ENCODE peak calls at places on chromosome 7, in four cellular contexts. One of them, this sample, is unnamed.

GRCh38 chr7:66642932-66643331 is 14.3 kb downstream of the KCTD7 start:
- DNase-seq in GM12864: no peak
- DNase-seq in testis: no peak
- DNase-seq in fibroblast of villous mesenchyme: no peak
- DNase-seq in this sample: no peak

GRCh38 chr7:65951837-65952578 is 30.0 kb downstream of the GUSB start:
- DNase-seq in testis: no peak
- DNase-seq in fibroblast of villous mesenchyme: no peak
- DNase-seq in GM12864: no peak
- DNase-seq in this sample: no peak

GRCh38 chr7:66380285-66380888 is 175.3 kb downstream of the TPST1 start:
- DNase-seq in testis: no peak
- DNase-seq in fibroblast of villous mesenchyme: peak
- DNase-seq in GM12864: no peak
- DNase-seq in this sample: no peak

GRCh38 chr7:106424476-106425016 is 139.8 kb upstream of the NAMPT start:
- DNase-seq in fibroblast of villous mesenchyme: no peak
- DNase-seq in testis: no peak
- DNase-seq in GM12864: no peak
- DNase-seq in this sample: no peak

GRCh38 chr7:83248000-83248399 is 85.3 kb upstream of the PCLO start:
- DNase-seq in testis: no peak
- DNase-seq in fibroblast of villous mesenchyme: no peak
- DNase-seq in GM12864: no peak
- DNase-seq in this sample: no peak

GRCh38 chr7:55500117-55500516 is 72.2 kb downstream of the VOPP1 start:
- DNase-seq in fibroblast of villous mesenchyme: no peak
- DNase-seq in testis: no peak
- DNase-seq in GM12864: no peak
- DNase-seq in this sample: no peak

GRCh38 chr7:115410427-115410805 is 488.5 kb downstream of the MDFIC start:
- DNase-seq in testis: no peak
- DNase-seq in GM12864: no peak
- DNase-seq in fibroblast of villous mesenchyme: no peak
- DNase-seq in this sample: no peak

GRCh38 chr7:104431930-104432329 is 103.5 kb downstream of the LHFPL3 start:
- DNase-seq in testis: no peak
- DNase-seq in fibroblast of villous mesenchyme: no peak
- DNase-seq in GM12864: no peak
- DNase-seq in this sample: no peak

GRCh38 chr7:102823715-102824114 is 74.9 kb downstream of the FAM185A start:
- DNase-seq in GM12864: no peak
- DNase-seq in testis: no peak
- DNase-seq in fibroblast of villous mesenchyme: no peak
- DNase-seq in this sample: no peak

GRCh38 chr7:134126126-134126525 is 1.0 kb upstream of the LRGUK start:
- DNase-seq in fibroblast of villous mesenchyme: no peak
- DNase-seq in testis: no peak
- DNase-seq in GM12864: no peak
- DNase-seq in this sample: no peak

GRCh38 chr7:132489776-132490237 is 86.5 kb downstream of the PLXNA4 start:
- DNase-seq in fibroblast of villous mesenchyme: no peak
- DNase-seq in testis: no peak
- DNase-seq in GM12864: no peak
- DNase-seq in this sample: no peak

GRCh38 chr7:158885624-158886023 is 29.3 kb downstream of the DYNC2I1 start:
- DNase-seq in testis: no peak
- DNase-seq in fibroblast of villous mesenchyme: peak
- DNase-seq in GM12864: no peak
- DNase-seq in this sample: no peak

GRCh38 chr7:92763636-92764423 is 72.5 kb downstream of the CDK6 start:
- DNase-seq in GM12864: no peak
- DNase-seq in fibroblast of villous mesenchyme: peak
- DNase-seq in testis: no peak
- DNase-seq in this sample: no peak

GRCh38 chr7:127146746-127147536 is 105.8 kb downstream of the GRM8 start:
- DNase-seq in fibroblast of villous mesenchyme: no peak
- DNase-seq in GM12864: no peak
- DNase-seq in testis: no peak
- DNase-seq in this sample: no peak

GRCh38 chr7:153835712-153836265 is 216.4 kb upstream of the DPP6 start:
- DNase-seq in fibroblast of villous mesenchyme: peak
- DNase-seq in GM12864: no peak
- DNase-seq in testis: no peak
- DNase-seq in this sample: no peak
- TF ChIP-seq CTCF in fibroblast of villous mesenchyme: no peak
- TF ChIP-seq CTCF in GM12864: no peak
- TF ChIP-seq CTCF in testis: no peak
- TF ChIP-seq CTCF in this sample: no peak

GRCh38 chr7:80288175-80289122 is 153.8 kb downstream of the GNAI1 start:
- DNase-seq in GM12864: no peak
- DNase-seq in testis: no peak
- DNase-seq in fibroblast of villous mesenchyme: no peak
- DNase-seq in this sample: no peak
- TF ChIP-seq CTCF in GM12864: no peak
- TF ChIP-seq CTCF in testis: no peak
- TF ChIP-seq CTCF in fibroblast of villous mesenchyme: peak
- TF ChIP-seq CTCF in this sample: no peak

GRCh38 chr7:121960678-121961461 is 87.9 kb downstream of the PTPRZ1 start:
- DNase-seq in GM12864: no peak
- DNase-seq in fibroblast of villous mesenchyme: peak
- DNase-seq in testis: no peak
- DNase-seq in this sample: no peak
- TF ChIP-seq CTCF in GM12864: no peak
- TF ChIP-seq CTCF in fibroblast of villous mesenchyme: no peak
- TF ChIP-seq CTCF in testis: no peak
- TF ChIP-seq CTCF in this sample: no peak

DNA sequence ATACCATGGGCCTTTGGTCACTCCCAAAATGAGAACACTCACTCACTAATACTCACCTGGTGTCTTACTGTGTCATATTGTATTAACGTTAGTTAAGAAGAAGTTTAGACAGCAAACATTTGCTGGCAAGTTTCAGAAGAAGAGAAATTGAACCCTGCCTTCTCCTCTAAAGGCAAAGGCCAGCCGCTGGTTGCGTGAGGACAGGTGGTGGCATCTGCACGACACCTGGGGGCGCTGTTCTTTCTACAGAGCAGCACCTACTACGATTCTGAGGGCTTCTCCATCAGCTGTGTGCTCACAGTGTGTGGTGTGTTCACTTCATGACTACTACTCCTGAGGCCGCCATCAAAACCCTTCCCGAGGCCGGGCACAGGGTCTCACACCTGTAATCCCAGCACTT is 17.9 kb upstream of the CLEC2L start:
- DNase-seq in testis: peak
- DNase-seq in fibroblast of villous mesenchyme: peak
- DNase-seq in GM12864: no peak
- DNase-seq in this sample: no peak
- TF ChIP-seq CTCF in testis: no peak
- TF ChIP-seq CTCF in fibroblast of villous mesenchyme: peak
- TF ChIP-seq CTCF in GM12864: peak
- TF ChIP-seq CTCF in this sample: peak

GRCh38 chr7:21125297-21125696 is 302.6 kb upstream of the SP4 start:
- DNase-seq in fibroblast of villous mesenchyme: no peak
- DNase-seq in GM12864: no peak
- DNase-seq in testis: no peak
- DNase-seq in this sample: no peak
- TF ChIP-seq CTCF in fibroblast of villous mesenchyme: no peak
- TF ChIP-seq CTCF in GM12864: no peak
- TF ChIP-seq CTCF in testis: no peak
- TF ChIP-seq CTCF in this sample: no peak

GRCh38 chr7:31729195-31729804 is 42.3 kb downstream of the PPP1R17 start:
- DNase-seq in fibroblast of villous mesenchyme: no peak
- DNase-seq in testis: no peak
- DNase-seq in GM12864: no peak
- DNase-seq in this sample: no peak
- TF ChIP-seq CTCF in fibroblast of villous mesenchyme: no peak
- TF ChIP-seq CTCF in testis: no peak
- TF ChIP-seq CTCF in GM12864: peak
- TF ChIP-seq CTCF in this sample: no peak

This sample was measured in GM10248.